ENCODE peak calls at places on chromosomes 12 and 14, in five cellular contexts. K, V, O, P and A are unnamed samples.

GRCh38 chr12:52130695-52131094 is 51.2 kb downstream of the SMIM41 start:
- DNase-seq in V (no peak), P (no peak), O (no peak), K (no peak), A (no peak)

GRCh38 chr12:121861549-121862254 is 3.0 kb upstream of the HPD start:
- DNase-seq in O (no peak), P (no peak), V (no peak), K (no peak), A (no peak)

GRCh38 chr14:53237488-53237887 is 84.4 kb upstream of the DDHD1 start:
- DNase-seq in P (no peak), V (no peak), K (no peak), O (no peak), A (no peak)

GRCh38 chr12:64104376-64104775 is 117.7 kb downstream of the KICS2 start:
- DNase-seq in V (no peak), K (no peak), P (no peak), O (no peak), A (peak)

GRCh38 chr12:85874064-85874463 is at the start of gene NTS:
- DNase-seq in P (no peak), O (no peak), V (no peak), K (no peak), A (peak)

GRCh38 chr12:51818567-51819300 is 29.8 kb downstream of the FIGNL2 start:
- DNase-seq in V (no peak), P (no peak), K (no peak), O (no peak), A (no peak)

GRCh38 chr12:48390026-48390425 is 39.3 kb upstream of the ZNF641 start:
- DNase-seq in P (no peak), K (no peak), O (no peak), V (no peak), A (no peak)

GRCh38 chr14:102948698-102949061 is 26.2 kb downstream of the AMN start:
- DNase-seq in K (no peak), O (no peak), P (no peak), V (no peak), A (no peak)

GRCh38 chr14:102902086-102902485 is 20.4 kb upstream of the AMN start:
- DNase-seq in K (no peak), O (no peak), P (no peak), V (no peak), A (no peak)

GRCh38 chr14:74400919-74401503 is 25.0 kb downstream of the SYNDIG1L start:
- DNase-seq in O (no peak), V (no peak), P (no peak), K (no peak), A (no peak)